ENCODE peak calls at places on chromosomes 3 and 15, in nine cellular contexts. K, L, Y, D, C, R, Q, J and I are unnamed samples.

GRCh38 chr15:68311464-68311835 is 33.9 kb downstream of the FEM1B start:
- DNase-seq in K (no peak), R (no peak), D (no peak), C (no peak), L (no peak), Y (no peak), Q (no peak), J (no peak), I (no peak)

GRCh38 chr3:39103324-39103693 is 4.1 kb downstream of the GORASP1 start:
- DNase-seq in K (no peak), L (peak), C (no peak), Q (peak), J (no peak), Y (no peak), D (peak), R (no peak), I (peak)

GRCh38 chr3:187750513-187751123 is 5.3 kb upstream of the BCL6 start:
- DNase-seq in L (peak), R (no peak), K (peak), Y (peak), J (no peak), Q (peak), C (no peak), D (no peak), I (peak)

GRCh38 chr3:98985406-98985805 is 83.9 kb upstream of the DCBLD2 start:
- DNase-seq in D (peak), R (no peak), Y (no peak), C (no peak), L (no peak), Q (no peak), J (no peak), K (peak), I (no peak)

GRCh38 chr3:100941451-100941850 is 51.8 kb downstream of the ABI3BP start:
- DNase-seq in J (no peak), K (no peak), Q (no peak), D (no peak), C (no peak), R (no peak), L (no peak), Y (no peak), I (no peak)

GRCh38 chr3:7508821-7509220 is 647.9 kb downstream of the GRM7 start:
- DNase-seq in Y (no peak), R (no peak), J (no peak), C (no peak), D (no peak), Q (no peak), K (no peak), L (no peak), I (no peak)

GRCh38 chr3:3714572-3714971 is 84.7 kb upstream of the LRRN1 start:
- DNase-seq in L (peak), D (no peak), Q (no peak), Y (no peak), C (no peak), K (no peak), J (no peak), R (no peak), I (peak)

GRCh38 chr15:56725386-56725785 is 7.9 kb downstream of the ZNF280D start:
- DNase-seq in C (no peak), J (no peak), Y (no peak), R (no peak), D (no peak), Q (no peak), L (no peak), K (no peak), I (no peak)

GRCh38 chr3:141072950-141073349 is 21.8 kb downstream of the SPSB4 start:
- DNase-seq in Q (no peak), J (no peak), K (no peak), Y (no peak), D (no peak), R (no peak), C (no peak), L (no peak), I (no peak)

GRCh38 chr3:183699238-183699947 is 1.8 kb downstream of the YEATS2 start:
- DNase-seq in K (no peak), Y (peak), D (no peak), J (no peak), Q (no peak), R (no peak), L (peak), C (no peak), I (peak)

GRCh38 chr3:71859128-71859519 is 74.2 kb upstream of the PROK2 start:
- DNase-seq in L (peak), J (peak), K (peak), Y (peak), R (peak), D (peak), Q (peak), C (peak), I (peak)

GRCh38 chr3:59263152-59263551 is 213.3 kb upstream of the CFAP20DC start:
- DNase-seq in R (no peak), C (no peak), L (no peak), Y (no peak), K (no peak), J (no peak), Q (no peak), D (peak), I (no peak)

GRCh38 chr3:142275856-142276255 is 50.5 kb upstream of the GK5 start:
- DNase-seq in Y (no peak), K (peak), Q (no peak), C (no peak), J (no peak), L (no peak), D (peak), R (no peak), I (no peak)

GRCh38 chr15:31472636-31473383 is 146.2 kb downstream of the KLF13 start:
- DNase-seq in Q (no peak), R (no peak), J (no peak), D (peak), C (peak), L (no peak), K (no peak), Y (no peak), I (peak)

GRCh38 chr3:3627104-3627503 is 172.1 kb upstream of the LRRN1 start:
- DNase-seq in J (no peak), Q (no peak), R (no peak), K (no peak), L (no peak), Y (no peak), D (no peak), C (no peak), I (no peak)

GRCh38 chr3:133853063-133853924 is 42.4 kb downstream of the RAB6B start:
- DNase-seq in J (no peak), R (no peak), L (no peak), C (no peak), Q (no peak), D (no peak), K (no peak), Y (no peak), I (no peak)

GRCh38 chr3:128318275-128318920 is 148.3 kb downstream of the DNAJB8 start:
- DNase-seq in Q (no peak), L (no peak), Y (no peak), D (no peak), J (peak), R (no peak), K (no peak), C (no peak), I (no peak)

GRCh38 chr3:195558602-195559001 is 15.5 kb upstream of the PPP1R2 start:
- DNase-seq in L (peak), Q (peak), R (peak), J (peak), D (peak), K (peak), Y (peak), C (peak), I (peak)

GRCh38 chr15:26870346-26870745 is 3.5 kb downstream of the GABRA5 start:
- DNase-seq in Q (no peak), Y (no peak), K (no peak), R (no peak), D (no peak), C (no peak), J (no peak), L (no peak), I (no peak)

GRCh38 chr3:197343656-197344408 is 45.4 kb upstream of the DLG1 start:
- DNase-seq in D (no peak), K (no peak), R (no peak), L (no peak), Y (no peak), J (no peak), C (no peak), Q (no peak), I (no peak)

GRCh38 chr15:29924750-29925149 is 102.5 kb upstream of the TJP1 start:
- DNase-seq in J (no peak), K (peak), L (peak), Y (peak), R (no peak), D (peak), C (no peak), Q (peak), I (no peak)

GRCh38 chr15:97706059-97706458 is 254.4 kb upstream of the ARRDC4 start:
- DNase-seq in Y (no peak), L (no peak), Q (no peak), R (no peak), J (no peak), D (no peak), K (no peak), C (no peak), I (no peak)

GRCh38 chr3:52430416-52430810 is 14.5 kb downstream of the SEMA3G start:
- DNase-seq in Q (no peak), L (no peak), R (no peak), C (no peak), D (no peak), K (no peak), Y (no peak), J (no peak), I (no peak)

GRCh38 chr3:45607790-45608189 is 13.2 kb downstream of the LIMD1 start:
- DNase-seq in L (no peak), J (no peak), Y (no peak), D (peak), R (no peak), C (no peak), Q (no peak), K (peak), I (no peak)
- TF ChIP-seq EZH2phosphoT487 in L (no peak), J (no peak), Y (no peak), D (no peak), R (no peak), C (no peak), Q (no peak), K (no peak), I (no peak)

GRCh38 chr3:182650568-182651128 is 142.7 kb upstream of the ATP11B start:
- DNase-seq in Y (no peak), L (no peak), Q (no peak), R (no peak), D (no peak), C (no peak), K (no peak), J (no peak), I (no peak)
- TF ChIP-seq EZH2phosphoT487 in Y (no peak), L (no peak), Q (no peak), R (no peak), D (no peak), C (no peak), K (no peak), J (no peak), I (no peak)

GRCh38 chr3:79392479-79392878 is 375.3 kb downstream of the ROBO1 start:
- DNase-seq in L (no peak), Q (no peak), J (no peak), R (no peak), C (no peak), K (no peak), Y (no peak), D (peak), I (no peak)
- TF ChIP-seq EZH2phosphoT487 in L (no peak), Q (no peak), J (no peak), R (no peak), C (no peak), K (no peak), Y (no peak), D (no peak), I (no peak)

DNA sequence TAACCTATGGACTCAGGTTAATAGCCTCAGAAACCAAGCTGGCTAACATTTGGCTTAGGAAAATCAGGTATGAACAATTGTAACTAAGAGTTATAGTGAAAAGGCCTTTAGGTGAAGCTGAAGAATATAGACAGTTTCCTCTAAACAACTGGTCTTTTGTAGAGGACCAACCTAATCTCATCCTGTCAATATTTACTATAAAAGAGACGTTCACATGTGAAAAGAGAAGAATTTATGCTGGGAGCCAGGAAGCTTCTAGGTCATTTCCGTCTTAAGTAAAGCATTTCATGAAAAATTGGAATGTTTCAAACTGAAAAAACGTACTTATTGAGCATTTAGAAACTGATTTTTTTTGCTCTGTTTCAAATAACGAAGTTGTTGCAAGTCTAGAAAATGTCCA is 764.3 kb upstream of the GOLIM4 start:
- DNase-seq in K (no peak), J (no peak), R (no peak), Q (no peak), C (no peak), D (no peak), Y (no peak), L (no peak), I (no peak)
- TF ChIP-seq EZH2phosphoT487 in K (no peak), J (no peak), R (no peak), Q (no peak), C (no peak), D (no peak), Y (no peak), L (no peak), I (no peak)

DNA sequence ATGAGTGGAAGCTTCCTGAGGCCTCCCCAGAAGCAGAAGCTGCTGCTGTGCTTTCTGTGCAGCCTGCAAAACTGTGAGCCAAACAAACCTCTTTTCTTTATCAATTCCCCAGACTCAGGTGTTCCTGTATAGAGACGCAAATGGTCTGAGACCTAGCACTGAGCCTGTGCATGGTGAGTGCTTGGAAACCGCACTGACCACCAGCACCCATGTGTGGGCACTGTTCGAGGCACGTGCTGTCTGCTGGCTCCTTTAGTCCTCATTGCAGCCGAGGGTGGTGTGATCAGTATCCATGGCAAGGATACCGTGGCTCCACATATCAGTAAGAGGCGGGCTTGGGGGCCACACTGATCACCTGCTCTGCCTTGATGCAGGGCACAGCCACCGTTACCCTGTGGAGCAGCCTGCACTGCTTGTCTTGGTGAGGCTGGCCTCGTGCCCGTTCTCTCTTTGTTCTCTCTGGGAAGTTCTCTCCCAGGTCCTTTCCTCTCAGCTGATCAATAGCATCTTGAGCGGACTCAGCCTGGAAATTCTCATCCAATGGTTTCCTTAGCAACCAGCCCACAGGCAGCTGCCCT is 101.0 kb downstream of the PLXNA1 start:
- DNase-seq in R (no peak), D (no peak), K (no peak), L (peak), Y (no peak), C (no peak), Q (no peak), J (no peak), I (no peak)
- TF ChIP-seq EZH2phosphoT487 in R (no peak), D (no peak), K (no peak), L (no peak), Y (no peak), C (no peak), Q (no peak), J (no peak), I (no peak)

GRCh38 chr15:39963806-39964205 is 29.9 kb downstream of the EIF2AK4 start:
- DNase-seq in C (no peak), Q (no peak), R (no peak), L (no peak), K (no peak), J (no peak), D (no peak), Y (no peak), I (no peak)
- TF ChIP-seq EZH2phosphoT487 in C (no peak), Q (no peak), R (no peak), L (no peak), K (no peak), J (no peak), D (no peak), Y (no peak), I (no peak)

GRCh38 chr15:79724312-79724711 is 172.5 kb downstream of the MTHFS start:
- DNase-seq in J (no peak), Y (no peak), L (no peak), D (peak), C (no peak), K (peak), R (no peak), Q (no peak), I (no peak)
- TF ChIP-seq EZH2phosphoT487 in J (no peak), Y (no peak), L (no peak), D (no peak), C (no peak), K (no peak), R (no peak), Q (no peak), I (no peak)